ENCODE peak calls at places on chromosomes 4 and X, in eight cellular contexts. U is NCI-H187 treated with DMSO at 0.1 percent for 48 hours; Z is erythroblast; R is A172; L is stimulated activated CD4-positive, alpha-beta T cell treated with anti-CD3 and anti-CD28 coated beads, Interleukin-4, amount 100 ng/mL, for 48 hours; S is stimulated activated naive CD8-positive, alpha-beta T cell treated with anti-CD3 and anti-CD28 coated beads, Interleukin-15, Interleukin-2, amounts not matched to agents 100 U/mL and 50 U/mL, for 24 hours; G is activated naive CD4-positive, alpha-beta T cell; T is NCI-H1092. F is an unnamed sample.

GRCh38 chrX:65821721-65822496 is 154.5 kb downstream of the MSN start:
- DNase-seq in U (no peak), Z (peak; percentile 14), R (no peak), L (peak; percentile 19), S (peak; percentile 50), G (peak; percentile 35), T (no peak), F (peak; percentile 6)

GRCh38 chrX:136452614-136453013 is 35.1 kb upstream of the BRS3 start:
- DNase-seq in U (no peak), Z (no peak), R (no peak), L (no peak), S (no peak), G (no peak), T (no peak), F (no peak)

GRCh38 chrX:74779175-74779574 is 146.1 kb downstream of the NEXMIF start:
- DNase-seq in U (no peak), Z (no peak), R (no peak), L (no peak), S (no peak), G (no peak), T (no peak), F (no peak)

GRCh38 chr4:94722748-94723147 is 35.0 kb upstream of the BMPR1B start:
- DNase-seq in U (no peak), Z (no peak), R (no peak), L (no peak), S (no peak), G (no peak), T (no peak), F (no peak)

GRCh38 chr4:170004656-170005250 is 21.4 kb downstream of the MFAP3L start:
- DNase-seq in U (no peak), Z (no peak), R (peak; percentile 59), L (no peak), S (no peak), G (no peak), T (no peak), F (no peak)

GRCh38 chrX:133792198-133792953 is 193.0 kb downstream of the GPC3 start:
- DNase-seq in U (no peak), Z (peak; percentile 70), R (peak; percentile 47), L (peak; percentile 30), S (peak; percentile 58), G (peak; percentile 38), T (peak; percentile 66), F (peak; percentile 20)

GRCh38 chr4:144174401-144175067 is 34.0 kb upstream of the GYPA start:
- DNase-seq in U (no peak), Z (peak; percentile 76), R (peak; percentile 58), L (no peak), S (no peak), G (no peak), T (no peak), F (no peak)

GRCh38 chr4:113869743-113870375 is 108.3 kb upstream of the CAMK2D start:
- DNase-seq in U (no peak), Z (no peak), R (peak; percentile 82), L (peak; percentile 42), S (peak; percentile 57), G (no peak), T (no peak), F (no peak)

GRCh38 chrX:22969416-22969815 is 30.3 kb upstream of the DDX53 start:
- DNase-seq in U (no peak), Z (no peak), R (peak; percentile 21), L (no peak), S (no peak), G (no peak), T (no peak), F (no peak)

GRCh38 chr4:73707269-73707875 is 33.0 kb upstream of the CXCL8 start:
- DNase-seq in U (no peak), Z (no peak), R (peak; percentile 18), L (no peak), S (no peak), G (no peak), T (no peak), F (no peak)

GRCh38 chr4:15355464-15355863 is 72.4 kb upstream of the C1QTNF7 start:
- DNase-seq in U (no peak), Z (no peak), R (no peak), L (no peak), S (no peak), G (no peak), T (no peak), F (no peak)

GRCh38 chr4:80678413-80678812 is 342.9 kb downstream of the CFAP299 start:
- DNase-seq in U (no peak), Z (no peak), R (no peak), L (no peak), S (no peak), G (no peak), T (no peak), F (no peak)

GRCh38 chrX:149060921-149061320 is 444.2 kb downstream of the IDS start:
- DNase-seq in U (no peak), Z (no peak), R (peak; percentile 36), L (no peak), S (no peak), G (no peak), T (no peak), F (no peak)

GRCh38 chrX:153474266-153474665 is 3.9 kb upstream of the HAUS7 start:
- DNase-seq in U (no peak), Z (no peak), R (no peak), L (no peak), S (no peak), G (no peak), T (no peak), F (no peak)

GRCh38 chrX:84735025-84735424 is 232.8 kb upstream of the HDX start:
- DNase-seq in U (no peak), Z (no peak), R (no peak), L (no peak), S (no peak), G (no peak), T (no peak), F (no peak)

GRCh38 chr4:98151145-98151929 is 8.1 kb upstream of the STPG2 start:
- DNase-seq in U (no peak), Z (no peak), R (no peak), L (no peak), S (no peak), G (no peak), T (no peak), F (no peak)

GRCh38 chr4:181684310-181684709 is 558.9 kb upstream of the TENM3 start:
- DNase-seq in U (no peak), Z (no peak), R (no peak), L (no peak), S (no peak), G (no peak), T (no peak), F (no peak)

GRCh38 chr4:75004755-75005668 is 72.1 kb downstream of the PARM1 start:
- DNase-seq in U (no peak), Z (no peak), R (peak; percentile 8), L (no peak), S (no peak), G (no peak), T (no peak), F (no peak)

GRCh38 chr4:15870079-15870478 is 68.5 kb downstream of the FGFBP1 start:
- DNase-seq in U (no peak), Z (no peak), R (no peak), L (no peak), S (no peak), G (no peak), T (no peak), F (no peak)

GRCh38 chrX:23990455-23990854 is 36.5 kb downstream of the KLHL15 start:
- DNase-seq in U (no peak), Z (no peak), R (no peak), L (no peak), S (no peak), G (no peak), T (no peak), F (no peak)

GRCh38 chr4:103091601-103092223 is 7.9 kb downstream of the BDH2 start:
- DNase-seq in U (no peak), Z (peak; percentile 84), R (peak; percentile 43), L (no peak), S (peak; percentile 24), G (peak; percentile 2), T (peak; percentile 47), F (no peak)

GRCh38 chrX:148043456-148043855 is 62.3 kb downstream of the FMR1NB start:
- DNase-seq in U (no peak), Z (no peak), R (peak; percentile 67), L (no peak), S (no peak), G (no peak), T (no peak), F (no peak)

F was measured in T-cell.